ENCODE peak calls at places on chromosomes 12 and 14, in ten cellular contexts. Q is tibial artery; L is Peyer's patch; A is mammary epithelial cell; U is mesendoderm; Z is tibial nerve; F is CD8-positive, alpha-beta T cell; Y is SK-N-MC; R is mucosa of descending colon; K is hepatocyte. B is an unnamed sample.

GRCh38 chr14:68468437-68469207 is 324.2 kb downstream of the ZFP36L1 start:
- DNase-seq in F (peak; percentile 35), R (no peak), U (no peak), K (peak; percentile 66), L (no peak), Q (no peak), Y (no peak), A (peak; percentile 95), Z (no peak), B (no peak)

GRCh38 chr14:69879175-69880047 is at the start of gene SMOC1:
- DNase-seq in Z (no peak), R (peak; percentile 57), Y (no peak), A (peak; percentile 85), F (no peak), Q (peak; percentile 90), L (no peak), K (peak; percentile 80), U (peak; percentile 73), B (no peak)

GRCh38 chr12:132610051-132610759 is at the start of gene LRCOL1:
- DNase-seq in Q (no peak), Z (no peak), L (no peak), A (peak; percentile 69), R (peak; percentile 19), K (no peak), Y (no peak), F (no peak), U (no peak), B (no peak)

GRCh38 chr12:58452546-58452945 is 467.8 kb downstream of the LRIG3 start:
- DNase-seq in Q (no peak), F (no peak), K (no peak), L (no peak), Y (no peak), U (no peak), R (no peak), A (no peak), Z (no peak), B (no peak)

GRCh38 chr12:120538281-120539156 is 4.4 kb downstream of the RNF10 start:
- DNase-seq in L (no peak), Y (no peak), A (peak; percentile 74), Z (no peak), U (no peak), Q (peak; percentile 90), F (no peak), K (peak; percentile 57), R (peak; percentile 74), B (no peak)

GRCh38 chr14:80278293-80279037 is 67.2 kb upstream of the DIO2 start:
- DNase-seq in Q (no peak), F (no peak), A (no peak), U (no peak), L (no peak), Y (no peak), R (no peak), Z (peak; percentile 14), K (peak; percentile 64), B (no peak)

GRCh38 chr14:63454863-63455622 is 88.1 kb downstream of the PPP2R5E start:
- DNase-seq in L (no peak), K (no peak), U (no peak), A (no peak), Z (no peak), Q (no peak), F (no peak), Y (no peak), R (no peak), B (no peak)

GRCh38 chr12:69904761-69905160 is 79.7 kb downstream of the MYRFL start:
- DNase-seq in R (no peak), A (no peak), Q (no peak), Z (no peak), K (no peak), Y (no peak), L (no peak), F (no peak), U (peak; percentile 51), B (no peak)

GRCh38 chr12:121284551-121285390 is 11.7 kb downstream of the CAMKK2 start:
- DNase-seq in A (no peak), L (no peak), Y (no peak), Q (peak; percentile 79), K (no peak), R (no peak), U (no peak), F (no peak), Z (no peak), B (no peak)

GRCh38 chr12:109910969-109911348 is 10.9 kb downstream of the TCHP start:
- DNase-seq in Q (no peak), R (peak; percentile 43), L (no peak), A (no peak), Z (no peak), Y (no peak), U (peak; percentile 90), F (no peak), K (peak; percentile 20), B (no peak)

GRCh38 chr12:92558806-92559205 is 144.0 kb upstream of the PLEKHG7 start:
- DNase-seq in K (no peak), Q (no peak), U (no peak), F (no peak), A (peak; percentile 68), Y (no peak), R (no peak), L (no peak), Z (no peak), B (no peak)

GRCh38 chr12:92556622-92557421 is 146.0 kb upstream of the PLEKHG7 start:
- DNase-seq in Y (no peak), L (no peak), R (no peak), U (no peak), F (no peak), Z (no peak), Q (no peak), A (no peak), K (no peak), B (no peak)

GRCh38 chr12:92556141-92556540 is 146.6 kb upstream of the PLEKHG7 start:
- DNase-seq in U (no peak), Q (no peak), A (no peak), Z (no peak), L (no peak), F (no peak), R (no peak), Y (no peak), K (no peak), B (peak; percentile 75)

GRCh38 chr12:92558241-92558773 is 144.5 kb upstream of the PLEKHG7 start:
- DNase-seq in Z (no peak), F (no peak), L (no peak), K (no peak), A (no peak), R (no peak), Q (no peak), Y (no peak), U (no peak), B (no peak)

DNA sequence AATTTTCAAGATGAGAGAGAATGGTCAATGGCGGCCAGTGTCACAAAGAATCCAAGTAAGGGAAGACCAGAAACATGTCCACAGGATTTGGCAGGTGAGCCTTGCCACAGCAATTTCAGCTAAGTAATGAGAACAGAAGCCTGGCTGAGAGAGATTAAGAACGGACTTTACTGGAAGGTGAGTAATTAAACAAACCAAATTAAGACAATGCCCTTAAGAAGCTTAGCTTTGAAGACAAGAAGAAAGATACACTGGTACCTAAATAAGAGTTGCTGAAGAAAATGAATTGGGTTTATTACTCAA is 145.4 kb upstream of the PLEKHG7 start:
- DNase-seq in Z (no peak), K (no peak), U (no peak), A (no peak), F (no peak), Q (no peak), R (no peak), Y (no peak), L (no peak), B (no peak)
- H3K4me3 ChIP-seq in Z (no peak overlapping the region), K (no peak overlapping the region), U (no peak overlapping the region), A (no peak overlapping the region), F (no peak overlapping the region), Q (no peak overlapping the region), R (no peak overlapping the region), Y (no peak overlapping the region), L (no peak overlapping the region), B (peak overlapping the region; percentile 61)

GRCh38 chr14:55436530-55436929 is 3.9 kb downstream of the TBPL2 start:
- DNase-seq in K (no peak), U (no peak), A (no peak), R (no peak), Z (no peak), Y (no peak), Q (no peak), L (no peak), F (no peak), B (no peak)

GRCh38 chr14:55432628-55433027 is 7.8 kb downstream of the TBPL2 start:
- DNase-seq in R (no peak), Y (no peak), L (no peak), K (no peak), Q (no peak), Z (no peak), A (no peak), F (no peak), U (peak; percentile 50), B (no peak)

GRCh38 chr14:55438066-55438683 is 2.2 kb downstream of the TBPL2 start:
- DNase-seq in A (peak; percentile 42), Z (no peak), F (no peak), Y (peak; percentile 52), L (no peak), U (peak; percentile 52), Q (no peak), K (peak; percentile 79), R (no peak), B (peak; percentile 45)

GRCh38 chr14:55433880-55434804 is 6.3 kb downstream of the TBPL2 start:
- DNase-seq in Y (no peak), A (no peak), F (peak; percentile 11), L (no peak), R (no peak), K (no peak), Q (no peak), U (no peak), Z (no peak), B (no peak)

GRCh38 chr14:55434805-55435174 is 5.6 kb downstream of the TBPL2 start:
- DNase-seq in L (no peak), Y (no peak), A (no peak), Q (no peak), K (peak; percentile 38), F (no peak), Z (no peak), R (no peak), U (no peak), B (no peak)
- H3K4me3 ChIP-seq in L (no peak overlapping the region), Y (no peak overlapping the region), A (no peak overlapping the region), Q (no peak overlapping the region), K (no peak overlapping the region), F (no peak overlapping the region), Z (no peak overlapping the region), R (no peak overlapping the region), U (no peak overlapping the region), B (no peak overlapping the region)

DNA sequence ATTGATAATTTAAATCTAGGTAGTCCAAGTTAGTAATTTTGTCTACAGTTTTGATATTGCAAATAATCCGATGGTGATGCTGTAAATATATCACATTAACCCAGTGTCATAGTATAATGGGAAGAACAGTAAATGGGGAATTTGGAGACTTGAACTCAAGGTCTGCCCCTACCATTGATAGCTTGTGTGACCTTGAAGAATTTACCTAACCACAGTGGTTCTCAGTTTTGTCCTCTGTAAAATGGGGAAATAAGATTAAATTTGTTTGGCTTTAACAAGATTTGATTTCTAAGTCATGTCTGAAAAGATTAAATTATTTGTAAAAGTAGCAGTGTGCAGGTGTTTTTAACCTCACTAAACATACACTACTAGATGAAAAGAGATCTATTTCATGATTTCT is 100.9 kb downstream of the UNC79 start:
- DNase-seq in F (no peak), K (no peak), L (no peak), Y (no peak), Z (no peak), A (no peak), U (no peak), Q (no peak), R (no peak), B (no peak)
- H3K4me3 ChIP-seq in F (no peak overlapping the region), K (no peak overlapping the region), L (no peak overlapping the region), Y (no peak overlapping the region), Z (no peak overlapping the region), A (no peak overlapping the region), U (no peak overlapping the region), Q (no peak overlapping the region), R (no peak overlapping the region), B (no peak overlapping the region)

GRCh38 chr14:102138535-102138934 is 1.2 kb upstream of the WDR20 start:
- DNase-seq in Y (no peak), U (no peak), Q (no peak), Z (no peak), K (no peak), R (no peak), L (no peak), F (no peak), A (no peak), B (no peak)
- H3K4me3 ChIP-seq in Y (peak overlapping the region; percentile 96), U (peak overlapping the region; percentile 85), Q (peak overlapping the region; percentile 72), Z (peak overlapping the region; percentile 74), K (peak overlapping the region; percentile 44), R (no peak overlapping the region), L (peak overlapping the region; percentile 98), F (peak overlapping the region; percentile 94), A (peak overlapping the region; percentile 88), B (peak overlapping the region; percentile 57)